ENCODE peak calls at places on chromosomes 11 and 22, in nine cellular contexts. R, B, L, C, H, W, P, S and F are unnamed samples.

GRCh38 chr11:105181100-105181499 is 41.5 kb upstream of the CARD18 start:
- DNase-seq in C (no peak), P (no peak), S (peak), R (no peak), W (no peak), H (no peak), B (no peak), L (no peak), F (no peak)

GRCh38 chr11:17986007-17986710 is 26.7 kb downstream of the SERGEF start:
- DNase-seq in L (no peak), H (no peak), C (peak), B (peak), S (peak), P (no peak), W (no peak), R (no peak), F (no peak)

GRCh38 chr22:44214187-44214586 is 33.5 kb downstream of the PARVG start:
- DNase-seq in S (peak), C (no peak), P (no peak), H (no peak), L (no peak), B (no peak), R (no peak), W (no peak), F (no peak)

GRCh38 chr22:50537765-50538164 is 7.9 kb upstream of the KLHDC7B start:
- DNase-seq in L (no peak), B (peak), S (no peak), P (no peak), W (no peak), H (no peak), C (no peak), R (no peak), F (no peak)

GRCh38 chr11:83508804-83509203 is 222.6 kb upstream of the CCDC90B start:
- DNase-seq in H (no peak), R (no peak), B (no peak), L (no peak), P (no peak), W (no peak), S (no peak), C (no peak), F (peak)

GRCh38 chr11:102293873-102294601 is 23.2 kb upstream of the BIRC3 start:
- DNase-seq in L (no peak), H (no peak), C (no peak), B (no peak), S (no peak), W (no peak), R (no peak), P (no peak), F (peak)

GRCh38 chr11:124761301-124762021 is 629 bp downstream of the ESAM start:
- DNase-seq in H (no peak), L (no peak), B (no peak), W (no peak), P (no peak), S (no peak), R (no peak), C (no peak), F (no peak)

GRCh38 chr11:113314389-113315301 is at the start of gene TTC12:
- DNase-seq in S (peak), W (peak), R (no peak), H (peak), P (peak), L (peak), C (peak), B (peak), F (peak)

GRCh38 chr22:36928826-36929535 is 15.6 kb downstream of the CSF2RB start:
- DNase-seq in C (no peak), R (no peak), P (no peak), L (no peak), H (no peak), B (no peak), S (no peak), W (no peak), F (no peak)